ENCODE peak calls at places on chromosomes 3 and 15, in five cellular contexts. One of them, this sample, is unnamed. For H3K4me1, the result is how much of the 10 kb centered on the place peaks cover.

GRCh38 chr3:151047636-151048035 is 37.8 kb upstream of the MED12L start:
- DNase-seq in SK-N-SH: no peak
- DNase-seq in spleen: no peak
- DNase-seq in stomach: no peak
- DNase-seq in endothelial cell of umbilical vein: no peak
- DNase-seq in this sample: no peak

GRCh38 chr3:48595526-48596121 is 495 bp upstream of the COL7A1 start:
- DNase-seq in spleen: no peak
- DNase-seq in stomach: peak
- DNase-seq in endothelial cell of umbilical vein: peak
- DNase-seq in SK-N-SH: peak
- DNase-seq in this sample: no peak

GRCh38 chr3:10023587-10024310 is 2.5 kb upstream of the FANCD2 start:
- DNase-seq in endothelial cell of umbilical vein: no peak
- DNase-seq in stomach: no peak
- DNase-seq in SK-N-SH: no peak
- DNase-seq in spleen: no peak
- DNase-seq in this sample: no peak

GRCh38 chr3:100637197-100637631 is 27.8 kb downstream of the ADGRG7 start:
- DNase-seq in SK-N-SH: no peak
- DNase-seq in spleen: no peak
- DNase-seq in stomach: no peak
- DNase-seq in endothelial cell of umbilical vein: no peak
- DNase-seq in this sample: no peak

GRCh38 chr3:170869645-170870593 is at the start of gene RPL22L1:
- DNase-seq in SK-N-SH: peak
- DNase-seq in spleen: peak
- DNase-seq in endothelial cell of umbilical vein: peak
- DNase-seq in stomach: peak
- DNase-seq in this sample: peak

GRCh38 chr3:44983413-44984040 is 7.5 kb downstream of the EXOSC7 start:
- DNase-seq in spleen: no peak
- DNase-seq in stomach: no peak
- DNase-seq in SK-N-SH: no peak
- DNase-seq in endothelial cell of umbilical vein: no peak
- DNase-seq in this sample: no peak

GRCh38 chr3:184523825-184524615 is 37.6 kb upstream of the EPHB3 start:
- DNase-seq in endothelial cell of umbilical vein: peak
- DNase-seq in spleen: no peak
- DNase-seq in stomach: no peak
- DNase-seq in SK-N-SH: no peak
- DNase-seq in this sample: no peak

GRCh38 chr3:11477286-11477935 is 166.3 kb downstream of the VGLL4 start:
- DNase-seq in endothelial cell of umbilical vein: peak
- DNase-seq in stomach: no peak
- DNase-seq in spleen: no peak
- DNase-seq in SK-N-SH: no peak
- DNase-seq in this sample: no peak

GRCh38 chr3:142501004-142501926 is 53.4 kb upstream of the XRN1 start:
- DNase-seq in stomach: no peak
- DNase-seq in endothelial cell of umbilical vein: peak
- DNase-seq in SK-N-SH: no peak
- DNase-seq in spleen: no peak
- DNase-seq in this sample: no peak

GRCh38 chr3:42443819-42444436 is 33.5 kb upstream of the LYZL4 start:
- DNase-seq in stomach: peak
- DNase-seq in SK-N-SH: peak
- DNase-seq in endothelial cell of umbilical vein: peak
- DNase-seq in spleen: peak
- DNase-seq in this sample: peak

GRCh38 chr3:41482134-41482533 is 282.8 kb downstream of the CTNNB1 start:
- DNase-seq in endothelial cell of umbilical vein: no peak
- DNase-seq in spleen: no peak
- DNase-seq in stomach: no peak
- DNase-seq in SK-N-SH: no peak
- DNase-seq in this sample: no peak

GRCh38 chr15:85604194-85604593 is 190.5 kb downstream of the KLHL25 start:
- DNase-seq in SK-N-SH: no peak
- DNase-seq in stomach: no peak
- DNase-seq in endothelial cell of umbilical vein: no peak
- DNase-seq in spleen: no peak
- DNase-seq in this sample: no peak

GRCh38 chr15:99682455-99682854 is 50.8 kb downstream of the LYSMD4 start:
- DNase-seq in spleen: no peak
- DNase-seq in stomach: no peak
- DNase-seq in endothelial cell of umbilical vein: peak
- DNase-seq in SK-N-SH: no peak
- DNase-seq in this sample: no peak

GRCh38 chr3:12965999-12966846 is 107.0 kb downstream of the IQSEC1 start:
- DNase-seq in SK-N-SH: no peak
- DNase-seq in endothelial cell of umbilical vein: peak
- DNase-seq in spleen: no peak
- DNase-seq in stomach: no peak
- DNase-seq in this sample: no peak
- H3K4me1 ChIP-seq in SK-N-SH: half or more
- H3K4me1 ChIP-seq in endothelial cell of umbilical vein: under half
- H3K4me1 ChIP-seq in spleen: half or more
- H3K4me1 ChIP-seq in stomach: half or more
- H3K4me1 ChIP-seq in this sample: half or more

GRCh38 chr3:13648060-13648743 is 99.3 kb downstream of the FBLN2 start:
- DNase-seq in spleen: peak
- DNase-seq in SK-N-SH: peak
- DNase-seq in endothelial cell of umbilical vein: peak
- DNase-seq in stomach: peak
- DNase-seq in this sample: peak
- TF ChIP-seq POLR2AphosphoS5 in spleen: peak
- TF ChIP-seq POLR2AphosphoS5 in SK-N-SH: no peak
- TF ChIP-seq POLR2AphosphoS5 in endothelial cell of umbilical vein: no peak
- TF ChIP-seq POLR2AphosphoS5 in stomach: no peak
- TF ChIP-seq POLR2AphosphoS5 in this sample: peak

GRCh38 chr15:90396321-90396720 is 8.3 kb downstream of the IQGAP1 start:
- DNase-seq in spleen: no peak
- DNase-seq in SK-N-SH: no peak
- DNase-seq in endothelial cell of umbilical vein: no peak
- DNase-seq in stomach: no peak
- DNase-seq in this sample: no peak
- H3K4me1 ChIP-seq in spleen: half or more
- H3K4me1 ChIP-seq in SK-N-SH: under half
- H3K4me1 ChIP-seq in endothelial cell of umbilical vein: under half
- H3K4me1 ChIP-seq in stomach: under half
- H3K4me1 ChIP-seq in this sample: half or more

DNA sequence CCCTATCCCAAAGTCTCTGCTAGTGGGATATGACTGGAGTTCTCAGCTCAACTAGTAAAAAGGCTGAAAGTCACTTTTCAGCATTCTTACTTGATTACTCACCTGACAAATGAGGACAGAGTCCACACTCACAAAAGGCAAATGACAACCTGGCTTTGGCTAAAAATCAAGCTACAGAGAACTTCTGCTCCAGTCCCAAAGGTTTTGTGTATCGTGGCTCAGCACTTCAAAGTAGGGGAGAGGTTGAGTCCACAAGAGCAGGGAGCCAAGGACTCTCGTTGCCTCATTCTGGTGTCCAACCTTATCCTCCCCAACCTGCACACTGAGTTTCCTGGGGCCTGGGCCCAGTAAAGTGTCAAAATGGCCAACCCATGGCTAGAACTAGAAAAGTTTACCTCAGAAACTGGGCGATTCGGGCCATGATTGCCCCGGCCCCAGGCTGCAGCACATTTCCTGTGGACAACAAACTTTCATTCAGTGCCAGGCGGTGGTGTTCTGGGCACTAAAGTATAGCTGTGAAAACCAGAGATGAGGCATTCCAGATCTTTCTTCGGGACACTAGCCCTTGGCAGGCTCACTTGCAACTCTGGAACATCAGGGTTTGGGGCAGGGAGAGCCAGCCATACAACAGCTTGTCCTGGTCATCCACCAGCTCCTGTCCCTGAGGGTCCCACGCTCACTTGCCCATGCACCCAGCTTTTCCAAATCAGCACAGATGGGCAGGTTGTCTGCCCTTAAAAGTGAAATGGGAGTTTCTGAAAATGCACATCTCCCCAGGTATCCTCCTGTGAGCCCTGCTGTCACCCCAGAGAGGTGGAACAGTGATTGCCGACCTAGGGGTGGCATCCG is 3.1 kb downstream of the ACAA1 start:
- DNase-seq in spleen: no peak
- DNase-seq in SK-N-SH: no peak
- DNase-seq in stomach: peak
- DNase-seq in endothelial cell of umbilical vein: no peak
- DNase-seq in this sample: no peak
- TF ChIP-seq POLR2AphosphoS5 in spleen: no peak
- TF ChIP-seq POLR2AphosphoS5 in SK-N-SH: no peak
- TF ChIP-seq POLR2AphosphoS5 in stomach: no peak
- TF ChIP-seq POLR2AphosphoS5 in endothelial cell of umbilical vein: no peak
- TF ChIP-seq POLR2AphosphoS5 in this sample: no peak

GRCh38 chr3:177114253-177114652 is 83.0 kb downstream of the TBL1XR1 start:
- DNase-seq in endothelial cell of umbilical vein: no peak
- DNase-seq in spleen: no peak
- DNase-seq in stomach: no peak
- DNase-seq in SK-N-SH: no peak
- DNase-seq in this sample: no peak
- H3K4me1 ChIP-seq in endothelial cell of umbilical vein: under half
- H3K4me1 ChIP-seq in spleen: half or more
- H3K4me1 ChIP-seq in stomach: under half
- H3K4me1 ChIP-seq in SK-N-SH: under half
- H3K4me1 ChIP-seq in this sample: under half

GRCh38 chr3:64985072-64985471 is 297.3 kb upstream of the ADAMTS9 start:
- DNase-seq in SK-N-SH: no peak
- DNase-seq in stomach: no peak
- DNase-seq in endothelial cell of umbilical vein: no peak
- DNase-seq in spleen: no peak
- DNase-seq in this sample: no peak

GRCh38 chr3:64987731-64988130 is 299.9 kb upstream of the ADAMTS9 start:
- DNase-seq in endothelial cell of umbilical vein: peak
- DNase-seq in stomach: no peak
- DNase-seq in SK-N-SH: no peak
- DNase-seq in spleen: no peak
- DNase-seq in this sample: no peak

GRCh38 chr3:64983583-64984359 is 296.0 kb upstream of the ADAMTS9 start:
- DNase-seq in endothelial cell of umbilical vein: no peak
- DNase-seq in spleen: no peak
- DNase-seq in stomach: no peak
- DNase-seq in SK-N-SH: peak
- DNase-seq in this sample: no peak

GRCh38 chr3:64992462-64993285 is 304.9 kb upstream of the ADAMTS9 start:
- DNase-seq in endothelial cell of umbilical vein: no peak
- DNase-seq in stomach: no peak
- DNase-seq in SK-N-SH: no peak
- DNase-seq in spleen: no peak
- DNase-seq in this sample: no peak

DNA sequence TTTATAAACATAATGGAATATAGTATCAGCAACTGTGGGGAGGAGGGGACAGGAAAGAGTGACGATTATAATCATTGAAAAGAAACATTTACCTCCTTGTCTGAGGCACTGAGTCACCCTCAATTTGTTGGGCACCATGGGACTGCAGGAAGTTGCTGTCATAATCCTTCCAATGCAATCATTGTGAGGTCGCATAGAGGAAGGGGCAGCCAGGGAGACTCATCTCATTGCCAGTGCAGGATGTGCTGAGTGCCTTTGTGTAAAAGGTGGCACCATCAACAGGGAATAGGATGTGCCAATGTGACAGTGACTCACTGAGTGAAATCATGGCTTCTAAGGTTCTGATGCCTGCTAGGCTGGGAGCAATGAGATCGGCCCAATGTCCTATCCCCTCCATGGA is 300.4 kb upstream of the ADAMTS9 start:
- DNase-seq in SK-N-SH: no peak
- DNase-seq in endothelial cell of umbilical vein: peak
- DNase-seq in stomach: no peak
- DNase-seq in spleen: no peak
- DNase-seq in this sample: no peak
- TF ChIP-seq POLR2AphosphoS5 in SK-N-SH: no peak
- TF ChIP-seq POLR2AphosphoS5 in endothelial cell of umbilical vein: peak
- TF ChIP-seq POLR2AphosphoS5 in stomach: no peak
- TF ChIP-seq POLR2AphosphoS5 in spleen: no peak
- TF ChIP-seq POLR2AphosphoS5 in this sample: no peak

This sample was measured in suprapubic skin.